ENCODE peak calls at places on chromosomes 3 and 15, in four cellular contexts. X, U, G and K are unnamed samples.

GRCh38 chr3:146650691-146651090 is 45.5 kb upstream of the PLSCR5 start:
- DNase-seq in X (no peak), U (no peak), G (no peak), K (no peak)

GRCh38 chr3:178456942-178457341 is 79.3 kb upstream of the KCNMB2 start:
- DNase-seq in X (no peak), U (peak; percentile 57), G (no peak), K (no peak)

GRCh38 chr3:185062221-185062620 is 90.6 kb downstream of the C3orf70 start:
- DNase-seq in X (no peak), U (no peak), G (no peak), K (no peak)

GRCh38 chr15:98547741-98548166 is 100.6 kb upstream of the IGF1R start:
- DNase-seq in X (peak; percentile 44), U (no peak), G (peak; percentile 6), K (no peak)

GRCh38 chr3:97658670-97659285 is 105.8 kb upstream of the ARL6 start:
- DNase-seq in X (peak; percentile 62), U (peak; percentile 27), G (no peak), K (no peak)

GRCh38 chr15:32936283-32936918 is 218.6 kb downstream of the GREM1 start:
- DNase-seq in X (no peak), U (peak; percentile 7), G (peak; percentile 17), K (no peak)

GRCh38 chr3:11020764-11021163 is 28.2 kb downstream of the SLC6A1 start:
- DNase-seq in X (no peak), U (no peak), G (no peak), K (no peak)

GRCh38 chr15:63434567-63435219 is 53.0 kb upstream of the CA12 start:
- DNase-seq in X (no peak), U (no peak), G (no peak), K (no peak)

GRCh38 chr3:80244390-80244789 is 476.6 kb upstream of the ROBO1 start:
- DNase-seq in X (no peak), U (no peak), G (peak; percentile 50), K (no peak)

GRCh38 chr3:58242340-58242739 is 4.7 kb downstream of the ABHD6 start:
- DNase-seq in X (no peak), U (no peak), G (no peak), K (no peak)

GRCh38 chr3:151393146-151393831 is 8.7 kb upstream of the P2RY12 start:
- DNase-seq in X (no peak), U (no peak), G (no peak), K (no peak)

GRCh38 chr3:86175593-86175992 is 815.4 kb downstream of the VGLL3 start:
- DNase-seq in X (peak; percentile 18), U (no peak), G (no peak), K (no peak)

GRCh38 chr15:92801774-92802464 is 98.2 kb upstream of the CHD2 start:
- DNase-seq in X (no peak), U (no peak), G (peak; percentile 98), K (peak; percentile 90)

GRCh38 chr3:39485547-39485946 is 18.1 kb downstream of the MOBP start:
- DNase-seq in X (no peak), U (no peak), G (no peak), K (no peak)

GRCh38 chr3:67382551-67382950 is 271.9 kb downstream of the SUCLG2 start:
- DNase-seq in X (no peak), U (no peak), G (no peak), K (no peak)

GRCh38 chr3:67383379-67383778 is 271.0 kb downstream of the SUCLG2 start:
- DNase-seq in X (no peak), U (no peak), G (no peak), K (no peak)

GRCh38 chr3:67381667-67382272 is 272.6 kb downstream of the SUCLG2 start:
- DNase-seq in X (peak; percentile 30), U (peak; percentile 41), G (no peak), K (no peak)

GRCh38 chr3:67386446-67386845 is 268.0 kb downstream of the SUCLG2 start:
- DNase-seq in X (no peak), U (peak; percentile 18), G (no peak), K (no peak)

DNA sequence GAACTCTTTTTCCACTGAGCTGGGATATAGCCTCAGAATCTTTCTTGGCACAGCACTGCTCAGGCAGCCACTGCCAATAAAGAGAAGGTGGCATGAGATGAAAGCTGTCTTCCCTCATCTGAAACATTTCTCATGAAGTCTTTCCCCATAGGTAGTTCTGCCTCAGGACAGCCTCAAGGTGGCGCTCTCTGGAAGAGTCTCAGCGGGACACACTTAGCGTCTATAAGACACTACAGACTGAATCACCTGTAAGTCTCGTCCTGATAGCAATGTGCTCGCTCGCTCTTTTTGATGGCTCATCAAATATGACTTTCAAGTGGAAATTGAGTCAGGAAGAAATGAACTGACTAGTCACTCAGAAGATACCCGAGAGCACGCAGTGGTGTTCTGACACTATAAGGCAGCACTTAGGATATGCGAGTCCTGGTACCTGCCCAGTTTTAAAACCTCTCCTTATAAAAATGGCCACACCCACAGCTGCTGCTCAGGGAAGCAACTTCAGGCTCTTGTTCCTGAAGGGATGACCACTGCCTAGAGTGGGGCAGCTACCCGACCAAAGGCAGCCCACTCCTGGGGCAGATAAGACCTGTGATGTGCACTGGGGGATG is 269.5 kb downstream of the SUCLG2 start:
- DNase-seq in X (peak; percentile 70), U (peak; percentile 53), G (peak; percentile 23), K (no peak)
- TF ChIP-seq CTCF in X (peak; percentile 80), U (peak; percentile 55), G (peak; percentile 65), K (peak; percentile 68)

GRCh38 chr3:42831321-42831713 is 22.1 kb downstream of the ACKR2 start:
- DNase-seq in X (peak; percentile 86), U (peak; percentile 80), G (no peak), K (no peak)

GRCh38 chr3:42829083-42829627 is 19.9 kb downstream of the ACKR2 start:
- DNase-seq in X (no peak), U (no peak), G (no peak), K (no peak)

GRCh38 chr3:42829628-42830436 is 20.6 kb downstream of the ACKR2 start:
- DNase-seq in X (no peak), U (no peak), G (no peak), K (no peak)

GRCh38 chr3:42827654-42828053 is 18.4 kb downstream of the ACKR2 start:
- DNase-seq in X (no peak), U (no peak), G (no peak), K (no peak)

GRCh38 chr3:42830437-42831320 is 21.4 kb downstream of the ACKR2 start:
- DNase-seq in X (peak; percentile 77), U (peak; percentile 13), G (no peak), K (no peak)
- H3K4me3 ChIP-seq in X (peak overlapping the region; percentile 5), U (no peak overlapping the region), G (no peak overlapping the region), K (no peak overlapping the region)

DNA sequence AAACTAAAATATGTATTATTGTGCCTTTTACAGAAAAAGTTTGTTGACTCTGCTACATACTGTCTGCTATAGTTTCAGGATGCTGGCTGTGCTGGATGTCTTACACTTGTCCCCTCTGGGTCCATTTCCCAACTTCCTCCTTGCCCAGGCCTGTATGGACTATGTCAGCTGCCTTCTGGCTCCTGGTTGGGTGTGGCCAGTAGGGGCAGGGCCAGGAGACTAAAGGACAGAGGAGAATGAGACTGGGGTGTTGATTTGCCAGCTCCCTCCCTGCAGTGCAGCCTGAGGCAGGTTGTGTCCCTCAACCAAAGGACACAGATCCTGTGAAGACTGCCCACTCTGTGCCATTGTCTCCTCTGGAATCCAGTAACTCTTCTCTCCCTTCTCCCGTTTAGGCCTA is 90.6 kb upstream of the UBE2E2 start:
- DNase-seq in X (peak; percentile 15), U (no peak), G (no peak), K (no peak)
- TF ChIP-seq CTCF in X (no peak), U (no peak), G (no peak), K (no peak)

DNA sequence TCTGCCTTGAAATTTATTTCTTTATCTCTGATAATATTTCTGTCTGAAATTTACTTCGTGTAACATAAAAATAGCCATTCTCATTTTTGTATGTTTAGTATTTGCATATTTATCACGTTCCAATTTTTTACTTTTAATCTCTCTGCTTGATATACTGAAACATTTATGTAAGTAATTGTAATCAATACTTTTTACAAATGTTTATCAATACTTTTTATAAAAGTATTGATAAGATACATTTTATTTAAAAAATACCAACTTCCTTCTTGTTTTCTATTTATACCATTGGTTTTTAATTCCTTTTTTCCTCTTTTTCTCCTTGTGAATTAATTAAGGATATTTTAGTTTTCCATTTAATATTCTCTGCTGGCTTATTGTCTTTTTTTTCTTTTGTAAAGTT is 60.3 kb upstream of the TBL1XR1 start:
- DNase-seq in X (no peak), U (no peak), G (no peak), K (no peak)
- H3K4me3 ChIP-seq in X (no peak overlapping the region), U (no peak overlapping the region), G (no peak overlapping the region), K (no peak overlapping the region)

GRCh38 chr3:32733631-32734229 is 48.7 kb downstream of the CNOT10 start:
- DNase-seq in X (peak; percentile 47), U (peak; percentile 46), G (peak; percentile 19), K (no peak)
- TF ChIP-seq CTCF in X (peak; percentile 75), U (peak; percentile 46), G (peak; percentile 49), K (peak; percentile 51)